ENCODE peak calls at places on chromosomes 4 and X, in ten cellular contexts. X is HepG2, T is uterus, V is nephron progenitor cell, I is ascending aorta, M is cardiac muscle cell, K is colonic mucosa, C is AG04449, Y is AG10803, U is right lobe of liver. B is an unnamed sample.

GRCh38 chr4:129327637-129328036 is 231.7 kb downstream of the C4orf33 start:
- DNase-seq in C (no peak), I (no peak), T (no peak), X (no peak), Y (no peak), V (no peak), K (no peak), M (no peak), U (no peak), B (no peak)

GRCh38 chrX:103716967-103717366 is 6.3 kb downstream of the TMEM31 start:
- DNase-seq in I (no peak), K (peak; percentile 25), M (no peak), V (no peak), U (no peak), C (no peak), Y (peak; percentile 89), T (no peak), X (no peak), B (peak; percentile 77)

GRCh38 chrX:46704767-46705386 is 54.0 kb downstream of the SLC9A7 start:
- DNase-seq in K (no peak), Y (peak; percentile 26), M (no peak), U (no peak), C (no peak), T (no peak), V (no peak), X (no peak), I (no peak), B (peak; percentile 33)

GRCh38 chr4:156255608-156256007 is 301.9 kb upstream of the CTSO start:
- DNase-seq in K (no peak), Y (no peak), V (no peak), U (no peak), M (no peak), I (no peak), X (no peak), T (no peak), C (no peak), B (no peak)

GRCh38 chr4:89289312-89289711 is 18.3 kb downstream of the GPRIN3 start:
- DNase-seq in Y (no peak), I (no peak), T (no peak), C (no peak), X (no peak), V (no peak), U (no peak), M (no peak), K (no peak), B (no peak)

GRCh38 chr4:151917145-151917775 is 156.5 kb upstream of the GATB start:
- DNase-seq in C (no peak), Y (no peak), K (no peak), U (no peak), V (no peak), X (no peak), I (no peak), T (no peak), M (no peak), B (peak; percentile 58)

GRCh38 chr4:8524595-8525382 is 55.4 kb upstream of the GPR78 start:
- DNase-seq in U (no peak), V (no peak), Y (peak; percentile 83), M (no peak), K (no peak), X (no peak), T (no peak), I (no peak), C (no peak), B (no peak)

GRCh38 chr4:23332266-23332665 is 557.6 kb downstream of the PPARGC1A start:
- DNase-seq in V (no peak), C (no peak), T (no peak), M (no peak), I (no peak), U (no peak), K (no peak), Y (no peak), X (no peak), B (peak; percentile 29)

GRCh38 chrX:40418413-40419195 is 162.2 kb upstream of the ATP6AP2 start:
- DNase-seq in K (no peak), X (no peak), I (no peak), U (no peak), Y (no peak), V (no peak), T (no peak), M (no peak), C (no peak), B (peak; percentile 45)

GRCh38 chrX:39753296-39753996 is 344.3 kb downstream of the BCOR start:
- DNase-seq in U (no peak), C (no peak), V (no peak), Y (no peak), I (no peak), K (no peak), T (no peak), X (no peak), M (no peak), B (no peak)

GRCh38 chr4:26183017-26183416 is 137.8 kb upstream of the RBPJ start:
- DNase-seq in T (no peak), V (no peak), Y (peak; percentile 18), I (no peak), M (no peak), U (no peak), X (no peak), K (no peak), C (no peak), B (no peak)

GRCh38 chr4:147981305-147981704 is 249.4 kb downstream of the ARHGAP10 start:
- DNase-seq in Y (peak; percentile 75), X (no peak), K (no peak), I (no peak), C (peak; percentile 53), M (no peak), T (no peak), U (no peak), V (no peak), B (peak; percentile 66)

GRCh38 chr4:91113130-91113706 is 986.0 kb downstream of the CCSER1 start:
- DNase-seq in U (no peak), M (peak; percentile 42), T (no peak), C (no peak), K (no peak), X (peak; percentile 7), Y (no peak), V (no peak), I (no peak), B (peak; percentile 32)

GRCh38 chr4:8876982-8877779 is 5.5 kb upstream of the HMX1 start:
- DNase-seq in I (no peak), M (no peak), U (no peak), V (no peak), T (no peak), K (no peak), X (no peak), Y (no peak), C (no peak), B (no peak)

GRCh38 chrX:154370300-154370881 is 4.0 kb downstream of the FLNA start:
- DNase-seq in Y (no peak), T (peak; percentile 48), U (no peak), K (no peak), M (no peak), I (no peak), C (no peak), X (no peak), V (peak; percentile 47), B (no peak)

GRCh38 chr4:21885241-21885640 is 63.3 kb downstream of the KCNIP4 start:
- DNase-seq in K (no peak), V (no peak), I (no peak), U (no peak), C (no peak), X (no peak), T (no peak), Y (peak; percentile 63), M (no peak), B (peak; percentile 29)

GRCh38 chr4:153788419-153789276 is at the start of gene SFRP2:
- DNase-seq in U (no peak), M (peak; percentile 53), I (no peak), T (no peak), X (no peak), Y (no peak), C (no peak), K (no peak), V (peak; percentile 72), B (no peak)

GRCh38 chrX:56762220-56762619 is 33.2 kb downstream of the NBDY start:
- DNase-seq in K (no peak), I (no peak), M (no peak), Y (no peak), C (no peak), V (no peak), T (no peak), X (no peak), U (no peak), B (no peak)

GRCh38 chrX:56764975-56765791 is 36.1 kb downstream of the NBDY start:
- DNase-seq in U (no peak), V (no peak), I (no peak), Y (no peak), X (no peak), C (no peak), T (no peak), K (no peak), M (no peak), B (no peak)

GRCh38 chrX:56764153-56764974 is 35.3 kb downstream of the NBDY start:
- DNase-seq in I (no peak), U (peak; percentile 67), K (peak; percentile 89), C (no peak), M (peak; percentile 41), T (peak; percentile 78), V (peak; percentile 66), X (peak; percentile 48), Y (peak; percentile 73), B (peak; percentile 70)

GRCh38 chrX:56762707-56763555 is 33.9 kb downstream of the NBDY start:
- DNase-seq in M (no peak), Y (no peak), V (no peak), T (no peak), I (no peak), C (no peak), X (no peak), K (no peak), U (no peak), B (no peak)

GRCh38 chrX:56763556-56764152 is 34.6 kb downstream of the NBDY start:
- DNase-seq in Y (no peak), I (no peak), T (peak; percentile 84), U (peak; percentile 59), M (no peak), K (peak; percentile 86), X (peak; percentile 15), V (peak; percentile 58), C (no peak), B (peak; percentile 39)
- TF ChIP-seq CTCF in Y (no peak), I (peak; percentile 53), T (peak; percentile 69), U (peak; percentile 82), M (no peak), K (peak; percentile 20), X (peak; percentile 34), V (no peak), C (no peak), B (peak; percentile 19)

GRCh38 chrX:78555401-78555980 is 103.6 kb downstream of the RTL3 start:
- DNase-seq in I (no peak), C (no peak), U (no peak), V (no peak), M (no peak), K (no peak), Y (no peak), X (no peak), T (no peak), B (peak; percentile 15)
- TF ChIP-seq CTCF in I (peak; percentile 9), C (no peak), U (peak; percentile 58), V (no peak), M (peak; percentile 39), K (no peak), Y (peak; percentile 54), X (peak; percentile 24), T (peak; percentile 35), B (peak; percentile 31)

GRCh38 chr4:10160280-10160856 is 43.8 kb upstream of the WDR1 start:
- DNase-seq in U (no peak), K (no peak), C (no peak), Y (peak; percentile 47), X (peak; percentile 18), T (no peak), V (no peak), I (no peak), M (peak; percentile 60), B (no peak)
- TF ChIP-seq CTCF in U (peak; percentile 29), K (peak; percentile 25), C (no peak), Y (peak; percentile 58), X (peak; percentile 47), T (no peak), V (peak; percentile 13), I (no peak), M (peak; percentile 42), B (peak; percentile 6)

GRCh38 chrX:31333181-31333831 is 261.5 kb upstream of the FTHL17 start:
- DNase-seq in M (no peak), I (no peak), K (no peak), U (no peak), X (no peak), T (no peak), V (no peak), C (peak; percentile 49), Y (peak; percentile 61), B (peak; percentile 78)
- TF ChIP-seq CTCF in M (no peak), I (no peak), K (no peak), U (no peak), X (no peak), T (no peak), V (no peak), C (no peak), Y (no peak), B (no peak)